ENCODE peak calls at places on chromosomes 13 and 19, in four cellular contexts. Z is cardiac fibroblast, R is brain microvascular endothelial cell, W is Panc1. M is an unnamed sample.

GRCh38 chr19:41325947-41326706 is 16.2 kb downstream of the CCDC97 start:
- DNase-seq in R (peak; percentile 88), Z (no peak), W (no peak), M (peak; percentile 62)

GRCh38 chr19:47729799-47730520 is 15.4 kb upstream of the NOP53 start:
- DNase-seq in W (no peak), Z (peak; percentile 68), R (no peak), M (peak; percentile 44)

GRCh38 chr19:2426661-2427322 is 594 bp downstream of the TIMM13 start:
- DNase-seq in R (peak; percentile 27), W (no peak), Z (peak; percentile 54), M (peak; percentile 37)

GRCh38 chr19:38386300-38386967 is 1.4 kb downstream of the GGN start:
- DNase-seq in W (no peak), R (no peak), Z (no peak), M (no peak)

GRCh38 chr13:71417205-71417604 is 449.8 kb downstream of the DACH1 start:
- DNase-seq in Z (peak; percentile 6), R (no peak), W (no peak), M (peak; percentile 31)

GRCh38 chr13:25375727-25376358 is 4.1 kb downstream of the ATP8A2 start:
- DNase-seq in Z (peak; percentile 63), R (peak; percentile 28), W (peak; percentile 25), M (peak; percentile 63)

GRCh38 chr19:18999016-18999758 is 34.1 kb downstream of the SUGP2 start:
- DNase-seq in W (no peak), R (no peak), Z (peak; percentile 41), M (peak; percentile 48)

GRCh38 chr13:104006625-104007061 is 940.4 kb upstream of the SLC10A2 start:
- DNase-seq in Z (peak; percentile 29), R (no peak), W (no peak), M (peak; percentile 45)

GRCh38 chr19:1624458-1624857 is 19.2 kb upstream of the UQCR11 start:
- DNase-seq in W (no peak), Z (peak; percentile 49), R (peak; percentile 25), M (peak; percentile 49)

GRCh38 chr19:41297628-41298326 is 12.2 kb upstream of the CCDC97 start:
- DNase-seq in Z (no peak), R (no peak), W (no peak), M (no peak)

GRCh38 chr19:50812474-50812873 is 11.1 kb downstream of the KLK1 start:
- DNase-seq in R (no peak), W (no peak), Z (no peak), M (no peak)

GRCh38 chr19:54473071-54473941 is at the start of gene CDC42EP5:
- DNase-seq in R (peak; percentile 69), W (no peak), Z (peak; percentile 94), M (peak; percentile 90)

GRCh38 chr19:35142531-35143230 is 374 bp upstream of the FXYD7 start:
- DNase-seq in Z (peak; percentile 52), W (no peak), R (no peak), M (peak; percentile 52)

GRCh38 chr13:109783815-109784589 is 2.4 kb downstream of the IRS2 start:
- DNase-seq in W (no peak), R (no peak), Z (peak; percentile 28), M (no peak)

GRCh38 chr19:38015771-38016170 is 108.8 kb downstream of the SIPA1L3 start:
- DNase-seq in Z (no peak), R (no peak), W (no peak), M (no peak)

GRCh38 chr19:42965204-42965603 is 28.2 kb upstream of the PSG7 start:
- DNase-seq in Z (no peak), R (peak; percentile 22), W (no peak), M (peak; percentile 6)

GRCh38 chr13:82627183-82627582 is 1255.1 kb downstream of the SLITRK1 start:
- DNase-seq in Z (no peak), R (peak; percentile 6), W (no peak), M (peak; percentile 24)

GRCh38 chr19:51372649-51373504 is at the start of gene NKG7:
- DNase-seq in R (no peak), Z (no peak), W (no peak), M (no peak)

GRCh38 chr13:43005460-43006236 is 13.6 kb upstream of the EPSTI1 start:
- DNase-seq in R (no peak), W (no peak), Z (peak; percentile 69), M (peak; percentile 76)

GRCh38 chr19:5491565-5491964 is 36.3 kb downstream of the ZNRF4 start:
- DNase-seq in R (no peak), Z (no peak), W (no peak), M (no peak)

GRCh38 chr13:41858783-41859182 is 102.1 kb downstream of the VWA8 start:
- DNase-seq in R (no peak), W (no peak), Z (no peak), M (no peak)

GRCh38 chr19:39411006-39411831 is 1.2 kb upstream of the PLEKHG2 start:
- DNase-seq in Z (peak; percentile 89), W (no peak), R (peak; percentile 66), M (peak; percentile 72)

GRCh38 chr13:49664606-49665005 is 26.7 kb downstream of the EBPL start:
- DNase-seq in W (no peak), R (no peak), Z (no peak), M (no peak)

GRCh38 chr19:18440421-18440877 is 2.5 kb upstream of the ISYNA1 start:
- DNase-seq in R (no peak), W (no peak), Z (no peak), M (no peak)

GRCh38 chr13:44668707-44669106 is 92.6 kb upstream of the TSC22D1 start:
- DNase-seq in R (no peak), Z (no peak), W (no peak), M (no peak)

GRCh38 chr13:113786262-113786841 is 27.3 kb downstream of the TMEM255B start:
- DNase-seq in R (peak; percentile 30), W (no peak), Z (peak; percentile 37), M (peak; percentile 73)

GRCh38 chr19:40744554-40745401 is 5.5 kb downstream of the ACTMAP start:
- DNase-seq in Z (no peak), W (no peak), R (no peak), M (no peak)

GRCh38 chr19:4069331-4069959 is 2.7 kb upstream of the ZBTB7A start:
- DNase-seq in R (no peak), Z (no peak), W (no peak), M (no peak)

GRCh38 chr13:79671420-79671819 is 190.5 kb downstream of the NDFIP2 start:
- DNase-seq in W (no peak), Z (no peak), R (no peak), M (no peak)

GRCh38 chr13:76720416-76720815 is 165.8 kb downstream of the KCTD12 start:
- DNase-seq in R (no peak), W (no peak), Z (no peak), M (no peak)

GRCh38 chr13:97976551-97977375 is 23.3 kb downstream of the IPO5 start:
- DNase-seq in W (no peak), Z (no peak), R (no peak), M (no peak)

GRCh38 chr13:51015973-51016372 is 95.1 kb downstream of the C13orf42 start:
- DNase-seq in Z (no peak), W (no peak), R (no peak), M (no peak)

M was measured in fibroblast of pulmonary artery.